ENCODE peak calls at places on chromosomes 16 and 17, in four cellular contexts. Y is A549, Q is K562, N is HepG2. G is an unnamed sample.

GRCh38 chr17:12928736-12929135 is 89.1 kb downstream of the ELAC2 start:
- DNase-seq in Q (no peak), Y (no peak), N (peak), G (no peak)

GRCh38 chr17:68847711-68848110 is 107.5 kb downstream of the ABCA8 start:
- DNase-seq in Y (no peak), N (no peak), Q (no peak), G (no peak)

GRCh38 chr17:79765708-79766107 is 12.2 kb upstream of the CBX2 start:
- DNase-seq in Q (no peak), Y (no peak), N (no peak), G (no peak)

GRCh38 chr17:43517615-43518386 is 28.3 kb downstream of the ETV4 start:
- DNase-seq in Q (no peak), N (no peak), Y (no peak), G (no peak)

GRCh38 chr16:75238132-75238852 is 13.1 kb downstream of the BCAR1 start:
- DNase-seq in Q (no peak), N (peak), Y (no peak), G (peak)

GRCh38 chr16:87576191-87576590 is 26.1 kb upstream of the JPH3 start:
- DNase-seq in N (no peak), Q (peak), Y (no peak), G (peak)

GRCh38 chr17:81665205-81666091 is 957 bp downstream of the OXLD1 start:
- DNase-seq in Y (peak), N (peak), Q (peak), G (no peak)

GRCh38 chr16:9633844-9634243 is 542.4 kb downstream of the HAPSTR1 start:
- DNase-seq in N (no peak), Q (no peak), Y (no peak), G (no peak)

GRCh38 chr16:67396159-67396774 is 3.0 kb upstream of the TPPP3 start:
- DNase-seq in N (peak), Y (peak), Q (peak), G (peak)

GRCh38 chr17:79650861-79651260 is 40.0 kb upstream of the RBFOX3 start:
- DNase-seq in N (no peak), Y (no peak), Q (no peak), G (no peak)

GRCh38 chr17:15133143-15133542 is 132.0 kb downstream of the PMP22 start:
- DNase-seq in N (no peak), Q (peak), Y (no peak), G (no peak)

GRCh38 chr17:393806-394717 is 41.5 kb upstream of the RPH3AL start:
- DNase-seq in Y (no peak), N (no peak), Q (peak), G (no peak)

GRCh38 chr17:15181333-15181732 is 83.8 kb downstream of the PMP22 start:
- DNase-seq in Q (no peak), Y (no peak), N (no peak), G (no peak)

GRCh38 chr16:87461466-87461975 is 31.3 kb downstream of the ZCCHC14 start:
- DNase-seq in N (peak), Y (peak), Q (peak), G (peak)

GRCh38 chr16:23148513-23149266 is 562 bp downstream of the USP31 start:
- DNase-seq in Y (peak), Q (peak), N (peak), G (peak)

GRCh38 chr17:44223574-44224046 is 4.1 kb upstream of the UBTF start:
- DNase-seq in Y (no peak), Q (no peak), N (no peak), G (no peak)

GRCh38 chr17:79361221-79361734 is 249.6 kb downstream of the RBFOX3 start:
- DNase-seq in Q (no peak), N (no peak), Y (no peak), G (no peak)

GRCh38 chr16:3152022-3152272 is 17.1 kb downstream of the ZNF213 start:
- DNase-seq in Q (peak), N (no peak), Y (no peak), G (no peak)

GRCh38 chr16:54402270-54402669 is 115.7 kb upstream of the IRX3 start:
- DNase-seq in Q (no peak), N (no peak), Y (no peak), G (no peak)

GRCh38 chr17:44906987-44907681 is 7.9 kb upstream of the EFTUD2 start:
- DNase-seq in Q (peak), N (no peak), Y (no peak), G (no peak)

GRCh38 chr17:50056961-50057330 is 1.0 kb downstream of the ITGA3 start:
- DNase-seq in Q (no peak), Y (no peak), N (no peak), G (peak)

GRCh38 chr17:64118452-64118979 is 11.4 kb downstream of the ERN1 start:
- DNase-seq in Q (peak), N (no peak), Y (no peak), G (no peak)

GRCh38 chr17:8015957-8016631 is 13.7 kb downstream of the GUCY2D start:
- DNase-seq in N (no peak), Q (no peak), Y (no peak), G (peak)

GRCh38 chr16:57113042-57113453 is 20.7 kb downstream of the CPNE2 start:
- DNase-seq in N (no peak), Q (no peak), Y (no peak), G (no peak)

GRCh38 chr16:31471875-31472558 is at the start of gene TGFB1I1:
- DNase-seq in N (no peak), Y (peak), Q (no peak), G (peak)

GRCh38 chr17:17491546-17491988 is 4.6 kb downstream of the RASD1 start:
- DNase-seq in Y (no peak), Q (no peak), N (no peak), G (no peak)

GRCh38 chr17:71553381-71553780 is 567.4 kb upstream of the SOX9 start:
- DNase-seq in N (no peak), Q (no peak), Y (no peak), G (no peak)

GRCh38 chr16:57576429-57576870 is 34.0 kb downstream of the ADGRG5 start:
- DNase-seq in Q (peak), N (peak), Y (peak), G (peak)

DNA sequence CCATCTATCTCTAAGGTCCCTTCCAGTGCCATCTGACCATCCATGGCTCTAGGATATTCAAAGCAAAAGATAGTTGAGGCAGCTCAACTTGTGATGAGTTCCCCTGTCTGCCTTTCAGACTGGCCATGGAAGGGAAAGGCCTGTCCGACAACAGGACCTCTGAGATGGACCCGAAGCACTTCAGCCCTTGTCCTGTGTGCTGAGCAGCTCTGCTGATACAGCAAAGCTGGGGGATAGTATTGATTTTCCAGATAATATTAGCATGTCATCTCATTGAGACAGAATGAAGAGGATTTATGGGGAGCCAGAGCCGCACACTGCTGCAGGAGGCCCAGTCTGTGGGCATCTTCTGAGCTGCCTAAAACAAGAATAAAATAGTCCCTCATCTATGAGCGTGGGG is 96.7 kb upstream of the TBX2 start:
- DNase-seq in N (no peak), Y (no peak), Q (no peak), G (no peak)
- TF ChIP-seq NR3C1 in N (no peak), Y (no peak), Q (no peak), G (no peak)

GRCh38 chr17:58373923-58374322 is 21.9 kb upstream of the SUPT4H1 start:
- DNase-seq in Q (no peak), Y (no peak), N (no peak), G (no peak)

GRCh38 chr17:58377005-58377660 is 25.1 kb upstream of the SUPT4H1 start:
- DNase-seq in N (no peak), Q (no peak), Y (no peak), G (no peak)

GRCh38 chr17:58375811-58376210 is 23.8 kb upstream of the SUPT4H1 start:
- DNase-seq in Q (no peak), Y (no peak), N (no peak), G (no peak)

GRCh38 chr17:58376472-58376921 is 24.5 kb upstream of the SUPT4H1 start:
- DNase-seq in N (no peak), Q (no peak), Y (no peak), G (no peak)

DNA sequence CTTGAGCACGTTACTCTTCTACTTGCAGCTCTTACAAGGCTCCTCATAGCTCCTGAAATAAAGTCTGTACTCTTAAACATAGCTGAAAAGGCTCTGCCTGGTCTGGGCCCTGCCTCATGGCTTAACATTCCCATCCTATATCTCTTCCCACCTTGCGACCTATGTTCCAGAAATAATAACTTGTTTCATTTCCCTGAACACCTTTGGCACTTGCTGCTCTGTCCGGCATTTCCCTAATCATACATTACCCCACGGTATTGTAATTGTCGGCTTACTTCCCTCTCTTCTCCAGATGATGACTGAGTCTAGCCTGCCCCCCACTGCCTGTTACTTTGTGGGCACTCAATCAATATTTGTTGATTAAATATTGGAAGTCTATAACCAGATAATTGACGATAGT is 23.2 kb upstream of the SUPT4H1 start:
- DNase-seq in N (no peak), Y (no peak), Q (no peak), G (no peak)
- TF ChIP-seq NR3C1 in N (no peak), Y (no peak), Q (no peak), G (no peak)

DNA sequence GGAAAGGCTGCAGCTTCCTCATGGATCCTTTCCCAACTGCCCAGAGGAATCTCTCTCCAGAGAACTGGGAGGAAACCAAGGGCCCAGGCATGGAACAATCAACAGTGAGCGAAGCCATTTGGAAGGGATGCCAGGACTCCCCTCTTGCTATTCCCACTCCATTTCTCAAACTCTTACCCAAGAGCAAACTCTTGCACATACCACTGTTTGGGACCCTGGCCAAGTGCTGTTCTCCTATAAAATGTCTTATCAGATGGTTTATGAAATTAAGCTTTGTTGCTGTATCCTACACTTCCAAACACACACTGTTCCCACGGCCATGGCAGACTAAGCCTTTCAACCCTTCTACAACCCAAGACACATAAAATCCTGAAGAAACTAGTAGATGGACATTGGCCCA is 48.3 kb upstream of the AXIN2 start:
- DNase-seq in Y (no peak), N (no peak), Q (no peak), G (no peak)
- TF ChIP-seq NR3C1 in Y (no peak), N (no peak), Q (no peak), G (no peak)

DNA sequence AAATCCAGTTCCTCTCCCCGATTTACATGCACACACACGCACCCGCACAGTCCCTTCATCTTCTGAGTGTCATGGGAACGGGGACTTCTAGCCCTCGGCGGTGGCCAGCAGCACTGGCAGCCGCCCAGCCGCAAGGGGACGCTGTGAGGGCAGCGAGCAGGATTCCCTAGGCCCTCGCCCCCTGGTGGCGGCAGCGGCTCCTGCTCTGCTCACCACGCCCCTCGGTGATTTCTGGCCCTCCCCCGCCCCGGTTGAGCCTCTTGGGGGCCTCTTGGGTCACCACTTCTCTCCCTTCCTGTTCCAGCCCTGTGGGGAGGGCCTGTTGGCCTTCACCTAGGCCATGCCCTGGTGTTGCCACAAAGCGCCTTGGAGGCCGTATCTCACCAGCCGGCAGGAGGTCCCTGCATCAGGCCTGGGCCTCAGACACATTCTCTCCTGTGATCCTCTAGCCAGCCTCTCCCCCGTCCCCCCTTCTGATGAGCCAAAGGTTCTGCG is 75.2 kb upstream of the KSR1 start:
- DNase-seq in Y (peak), Q (peak), N (peak), G (peak)
- TF ChIP-seq NR3C1 in Y (no peak), Q (no peak), N (no peak), G (no peak)

GRCh38 chr17:74830861-74831260 is 28.8 kb downstream of the GRIN2C start:
- DNase-seq in Y (no peak), N (no peak), Q (no peak), G (no peak)
- TF ChIP-seq NR3C1 in Y (no peak), N (no peak), Q (no peak), G (no peak)

GRCh38 chr16:49593423-49594040 is 219.9 kb downstream of the C16orf78 start:
- DNase-seq in Y (no peak), N (no peak), Q (no peak), G (no peak)
- TF ChIP-seq NR3C1 in Y (no peak), N (no peak), Q (no peak), G (no peak)

GRCh38 chr16:29821663-29822115 is 1.4 kb downstream of the MVP start:
- DNase-seq in N (no peak), Q (no peak), Y (peak), G (no peak)
- TF ChIP-seq NR3C1 in N (no peak), Q (no peak), Y (no peak), G (no peak)

GRCh38 chr17:41793749-41794602 is 7.5 kb upstream of the JUP start:
- DNase-seq in Q (no peak), Y (no peak), N (peak), G (peak)
- TF ChIP-seq NR3C1 in Q (no peak), Y (no peak), N (no peak), G (no peak)

GRCh38 chr16:8565498-8565897 is 24.8 kb downstream of the TMEM114 start:
- DNase-seq in Y (no peak), N (no peak), Q (no peak), G (peak)
- TF ChIP-seq NR3C1 in Y (no peak), N (no peak), Q (no peak), G (no peak)

GRCh38 chr17:37609170-37610040 is at the start of gene SYNRG:
- DNase-seq in Q (peak), Y (peak), N (peak), G (peak)

GRCh38 chr17:37605081-37605480 is 4.1 kb downstream of the SYNRG start:
- DNase-seq in Y (no peak), N (no peak), Q (no peak), G (no peak)

GRCh38 chr17:37608369-37609169 is 649 bp downstream of the SYNRG start:
- DNase-seq in N (peak), Y (peak), Q (peak), G (peak)

GRCh38 chr17:37605813-37606505 is 3.3 kb downstream of the SYNRG start:
- DNase-seq in Y (no peak), N (no peak), Q (no peak), G (no peak)

GRCh38 chr17:37607637-37608368 is 1.4 kb downstream of the SYNRG start:
- DNase-seq in Q (no peak), N (no peak), Y (no peak), G (no peak)
- TF ChIP-seq NR3C1 in Q (no peak), N (no peak), Y (no peak), G (no peak)

G was measured in WTC11.